ENCODE peak calls at places on chromosome 3, in six cellular contexts. D, S, W, R, E and T are unnamed samples.

GRCh38 chr3:52998781-52999509 is 46.9 kb downstream of the SFMBT1 start:
- DNase-seq in R (peak), E (no peak), D (no peak), S (no peak), W (no peak), T (no peak)

GRCh38 chr3:54968546-54969172 is 40.8 kb upstream of the LRTM1 start:
- DNase-seq in E (no peak), S (no peak), W (peak), R (no peak), D (no peak), T (no peak)

GRCh38 chr3:15667484-15667883 is 65.9 kb downstream of the BTD start:
- DNase-seq in E (no peak), W (no peak), S (peak), R (no peak), D (no peak), T (no peak)

GRCh38 chr3:63863150-63864007 is at the start of the genes ATXN7 and THOC7:
- DNase-seq in R (peak), E (peak), W (peak), D (no peak), S (peak), T (peak)

GRCh38 chr3:190345027-190345821 is 23.0 kb upstream of the CLDN1 start:
- DNase-seq in D (peak), E (no peak), R (peak), W (peak), S (no peak), T (no peak)

GRCh38 chr3:78165876-78166275 is 1126.0 kb downstream of the ROBO2 start:
- DNase-seq in S (no peak), R (peak), W (no peak), D (no peak), E (no peak), T (no peak)

GRCh38 chr3:10193692-10194327 is 29.1 kb downstream of the IRAK2 start:
- DNase-seq in W (no peak), D (no peak), E (no peak), S (no peak), R (no peak), T (no peak)

GRCh38 chr3:136151219-136151618 is 44.9 kb downstream of the MSL2 start:
- DNase-seq in S (no peak), D (no peak), R (no peak), W (no peak), E (no peak), T (no peak)

GRCh38 chr3:119428538-119428937 is 34.9 kb downstream of the TMEM39A start:
- DNase-seq in R (no peak), S (no peak), W (no peak), E (no peak), D (no peak), T (no peak)

GRCh38 chr3:62940763-62941632 is 65.8 kb upstream of the CADPS start:
- DNase-seq in R (no peak), S (no peak), E (no peak), W (no peak), D (no peak), T (no peak)

GRCh38 chr3:187084580-187084979 is 54.7 kb downstream of the RPL39L start:
- DNase-seq in E (no peak), R (no peak), W (no peak), S (no peak), D (no peak), T (no peak)

GRCh38 chr3:39941941-39942340 is 132.5 kb downstream of the MYRIP start:
- DNase-seq in R (no peak), D (peak), E (no peak), W (no peak), S (no peak), T (no peak)

GRCh38 chr3:174198199-174198598 is 660.9 kb upstream of the NAALADL2 start:
- DNase-seq in E (no peak), S (no peak), D (no peak), W (peak), R (no peak), T (peak)

GRCh38 chr3:160676547-160677303 is at the start of gene ARL14:
- DNase-seq in S (no peak), W (peak), R (peak), E (peak), D (no peak), T (no peak)

GRCh38 chr3:194740859-194741486 is 55.3 kb downstream of the FAM43A start:
- DNase-seq in S (no peak), W (peak), R (peak), D (no peak), E (peak), T (no peak)

GRCh38 chr3:138118863-138119766 is 3.7 kb upstream of the DZIP1L start:
- DNase-seq in R (peak), D (peak), E (peak), S (no peak), W (peak), T (peak)

GRCh38 chr3:153192327-153192726 is 30.3 kb downstream of the RAP2B start:
- DNase-seq in D (no peak), W (no peak), E (no peak), R (no peak), S (no peak), T (no peak)

GRCh38 chr3:153162513-153163348 is 705 bp downstream of the RAP2B start:
- DNase-seq in W (no peak), D (no peak), E (no peak), R (peak), S (peak), T (peak)

GRCh38 chr3:184710870-184711365 is 946 bp downstream of the MAGEF1 start:
- DNase-seq in D (no peak), E (no peak), W (no peak), R (peak), S (no peak), T (no peak)

GRCh38 chr3:152719264-152719663 is 115.7 kb upstream of the P2RY1 start:
- DNase-seq in E (no peak), R (peak), D (no peak), W (no peak), S (no peak), T (no peak)

GRCh38 chr3:185335799-185336198 is 27.1 kb upstream of the MAP3K13 start:
- DNase-seq in S (no peak), E (peak), W (peak), R (peak), D (no peak), T (peak)

GRCh38 chr3:33096103-33096868 is 660 bp downstream of the GLB1 start:
- DNase-seq in R (peak), S (peak), W (peak), D (peak), E (peak), T (peak)

GRCh38 chr3:98532275-98532637 is 478 bp downstream of the GPR15 start:
- DNase-seq in W (no peak), E (no peak), S (no peak), D (no peak), R (no peak), T (no peak)

GRCh38 chr3:186097663-186098451 is 11.0 kb downstream of the ETV5 start:
- DNase-seq in E (no peak), S (no peak), R (peak), D (peak), W (peak), T (peak)